ENCODE peak calls at places on chromosomes 16 and 17, in six cellular contexts. G, R, U, F, M and D are unnamed samples.
A peak's percentile ranks its signal among the peaks of the same experiment; 100 is the strongest.

GRCh38 chr16:4521971-4522623 is 16.5 kb downstream of the CDIP1 start:
- DNase-seq in G (no peak), R (peak; percentile 70), U (no peak), F (peak; percentile 80), M (no peak), D (no peak)

GRCh38 chr16:83830769-83831450 is 23.1 kb downstream of the HSBP1 start:
- DNase-seq in G (no peak), R (no peak), U (no peak), F (no peak), M (no peak), D (no peak)

GRCh38 chr17:49629447-49629846 is 48.5 kb downstream of the SPOP start:
- DNase-seq in G (no peak), R (no peak), U (no peak), F (no peak), M (no peak), D (no peak)

GRCh38 chr17:67546578-67547527 is 169.8 kb downstream of the PITPNC1 start:
- DNase-seq in G (no peak), R (peak; percentile 61), U (no peak), F (peak; percentile 56), M (peak; percentile 51), D (no peak)

GRCh38 chr17:39867084-39867890 is 715 bp upstream of the ZPBP2 start:
- DNase-seq in G (peak; percentile 81), R (no peak), U (no peak), F (no peak), M (no peak), D (no peak)

GRCh38 chr17:54426287-54426886 is 474.3 kb upstream of the TOM1L1 start:
- DNase-seq in G (peak; percentile 5), R (no peak), U (no peak), F (no peak), M (no peak), D (peak; percentile 14)

GRCh38 chr17:68197997-68198930 is 49.6 kb upstream of the AMZ2 start:
- DNase-seq in G (no peak), R (no peak), U (peak; percentile 64), F (no peak), M (no peak), D (no peak)

GRCh38 chr16:3842994-3843393 is 37.5 kb downstream of the CREBBP start:
- DNase-seq in G (no peak), R (no peak), U (no peak), F (no peak), M (peak; percentile 66), D (no peak)

GRCh38 chr16:84941916-84942315 is 69.4 kb downstream of the ZDHHC7 start:
- DNase-seq in G (no peak), R (peak; percentile 26), U (peak; percentile 65), F (no peak), M (peak; percentile 69), D (no peak)

GRCh38 chr17:8126306-8127066 is 2.6 kb upstream of the HES7 start:
- DNase-seq in G (peak; percentile 45), R (no peak), U (peak; percentile 61), F (peak; percentile 70), M (peak; percentile 63), D (peak; percentile 75)

GRCh38 chr16:2966043-2966802 is 2.1 kb downstream of the KREMEN2 start:
- DNase-seq in G (no peak), R (no peak), U (no peak), F (no peak), M (no peak), D (no peak)

GRCh38 chr17:81249233-81250040 is 10.3 kb downstream of the NDUFAF8 start:
- DNase-seq in G (no peak), R (peak; percentile 43), U (no peak), F (peak; percentile 49), M (no peak), D (no peak)

GRCh38 chr17:29933379-29933778 is 3.4 kb upstream of the SSH2 start:
- DNase-seq in G (no peak), R (no peak), U (no peak), F (no peak), M (peak; percentile 24), D (peak; percentile 20)

GRCh38 chr16:23107878-23108277 is 41.4 kb downstream of the USP31 start:
- DNase-seq in G (no peak), R (no peak), U (no peak), F (no peak), M (no peak), D (no peak)